ENCODE peak calls at places on chromosomes 11 and 22, in eight cellular contexts. V is GM10248, J is thoracic aorta, X is fibroblast of the aortic adventitia, K is body of pancreas, T is progenitor cell of endocrine pancreas, H is AG10803, U is GM23338. B is an unnamed sample.

GRCh38 chr11:5550440-5551095 is 2.2 kb upstream of the OR52H1 start:
- DNase-seq in V (no peak), J (no peak), X (peak; percentile 67), K (no peak), T (no peak), H (peak; percentile 65), U (no peak), B (no peak)

GRCh38 chr11:82701847-82702520 is 31.7 kb downstream of the FAM181B start:
- DNase-seq in V (peak; percentile 29), J (no peak), X (peak; percentile 45), K (no peak), T (peak; percentile 36), H (peak; percentile 17), U (peak; percentile 78), B (peak; percentile 62)

GRCh38 chr22:28222066-28222465 is 303.0 kb upstream of the PITPNB start:
- DNase-seq in V (peak; percentile 14), J (no peak), X (no peak), K (no peak), T (no peak), H (no peak), U (no peak), B (no peak)

GRCh38 chr22:42343551-42344081 is 73.2 kb upstream of the TCF20 start:
- DNase-seq in V (no peak), J (no peak), X (no peak), K (no peak), T (no peak), H (no peak), U (peak; percentile 76), B (peak; percentile 65)

GRCh38 chr11:56990702-56991101 is 2.0 kb downstream of the OR5AK2 start:
- DNase-seq in V (no peak), J (no peak), X (no peak), K (no peak), T (no peak), H (no peak), U (no peak), B (no peak)

GRCh38 chr11:120564573-120565301 is 53.2 kb downstream of the GRIK4 start:
- DNase-seq in V (peak; percentile 89), J (no peak), X (peak; percentile 9), K (peak; percentile 27), T (no peak), H (peak; percentile 41), U (peak; percentile 46), B (peak; percentile 73)

GRCh38 chr11:3095712-3096361 is 38.6 kb upstream of the CARS1 start:
- DNase-seq in V (no peak), J (no peak), X (peak; percentile 80), K (no peak), T (no peak), H (peak; percentile 68), U (no peak), B (no peak)

GRCh38 chr11:44608654-44609027 is 43.2 kb downstream of the CD82 start:
- DNase-seq in V (no peak), J (no peak), X (no peak), K (no peak), T (no peak), H (no peak), U (no peak), B (no peak)

GRCh38 chr11:78489184-78489583 is 71.6 kb upstream of the GAB2 start:
- DNase-seq in V (no peak), J (no peak), X (no peak), K (no peak), T (no peak), H (no peak), U (no peak), B (no peak)

GRCh38 chr11:67275606-67276409 is 9.5 kb downstream of the GRK2 start:
- DNase-seq in V (no peak), J (no peak), X (no peak), K (peak; percentile 13), T (no peak), H (no peak), U (no peak), B (peak; percentile 3)

GRCh38 chr22:23075050-23075449 is 4.7 kb downstream of the GNAZ start:
- DNase-seq in V (no peak), J (no peak), X (no peak), K (no peak), T (no peak), H (no peak), U (no peak), B (no peak)

GRCh38 chr22:39309881-39310714 is 9.3 kb downstream of the RPL3 start:
- DNase-seq in V (no peak), J (no peak), X (peak; percentile 33), K (no peak), T (no peak), H (peak; percentile 60), U (no peak), B (no peak)

GRCh38 chr22:47054231-47055072 is 292.0 kb downstream of the TBC1D22A start:
- DNase-seq in V (no peak), J (no peak), X (no peak), K (no peak), T (no peak), H (no peak), U (no peak), B (no peak)

GRCh38 chr11:23539556-23539955 is 679.3 kb upstream of the CCDC179 start:
- DNase-seq in V (no peak), J (no peak), X (no peak), K (no peak), T (no peak), H (peak; percentile 3), U (no peak), B (no peak)

GRCh38 chr11:109853156-109853776 is 239.9 kb upstream of the ZC3H12C start:
- DNase-seq in V (peak; percentile 27), J (no peak), X (peak; percentile 92), K (no peak), T (no peak), H (peak; percentile 81), U (peak; percentile 71), B (peak; percentile 3)

GRCh38 chr11:73236879-73237278 is 18.8 kb downstream of the P2RY2 start:
- DNase-seq in V (peak; percentile 79), J (no peak), X (peak; percentile 41), K (no peak), T (no peak), H (no peak), U (peak; percentile 86), B (peak; percentile 64)
- TF ChIP-seq CTCF in V (peak; percentile 83), J (peak; percentile 26), X (peak; percentile 58), K (peak; percentile 38), T (peak; percentile 57), H (peak; percentile 54), U (peak; percentile 86), B (peak; percentile 64)

GRCh38 chr11:79950172-79950571 is 509.3 kb upstream of the TENM4 start:
- DNase-seq in V (no peak), J (no peak), X (no peak), K (no peak), T (no peak), H (no peak), U (peak; percentile 37), B (no peak)
- TF ChIP-seq CTCF in V (no peak), J (no peak), X (no peak), K (no peak), T (no peak), H (no peak), U (peak; percentile 40), B (no peak)

DNA sequence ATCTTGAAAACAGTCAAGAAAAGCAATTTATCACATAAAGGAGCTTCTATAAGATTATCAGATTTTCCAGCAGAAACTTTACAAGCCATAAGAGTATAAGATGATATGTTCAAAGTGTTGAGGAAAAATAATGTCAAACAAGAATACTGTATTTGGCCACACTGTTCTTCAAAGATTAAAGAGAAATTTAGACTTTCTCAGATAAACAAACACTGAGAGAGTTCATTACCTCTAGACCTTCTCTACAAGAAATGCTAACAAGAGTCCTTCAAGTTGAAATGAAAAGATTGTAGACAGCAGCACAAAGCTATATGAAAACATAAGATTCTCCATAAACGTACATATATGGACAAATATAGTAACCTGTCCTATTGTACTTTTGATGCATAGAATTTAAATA is 8.0 kb upstream of the MTMR2 start:
- DNase-seq in V (no peak), J (no peak), X (no peak), K (no peak), T (no peak), H (no peak), U (no peak), B (no peak)
- TF ChIP-seq CTCF in V (no peak), J (no peak), X (no peak), K (no peak), T (no peak), H (no peak), U (no peak), B (no peak)

GRCh38 chr11:64870176-64870892 is 8.1 kb downstream of the EHD1 start:
- DNase-seq in V (no peak), J (no peak), X (peak; percentile 80), K (no peak), T (peak; percentile 40), H (peak; percentile 51), U (no peak), B (no peak)
- TF ChIP-seq CTCF in V (no peak), J (no peak), X (no peak), K (no peak), T (no peak), H (no peak), U (no peak), B (no peak)

GRCh38 chr22:35154937-35155387 is 89.0 kb downstream of the ISX start:
- DNase-seq in V (peak; percentile 65), J (no peak), X (peak; percentile 46), K (peak; percentile 54), T (peak; percentile 57), H (peak; percentile 42), U (peak; percentile 96), B (peak; percentile 72)

GRCh38 chr22:35160268-35160667 is 94.3 kb downstream of the ISX start:
- DNase-seq in V (no peak), J (no peak), X (no peak), K (no peak), T (no peak), H (no peak), U (no peak), B (no peak)

GRCh38 chr22:35152316-35152715 is 86.4 kb downstream of the ISX start:
- DNase-seq in V (no peak), J (no peak), X (no peak), K (no peak), T (no peak), H (no peak), U (peak; percentile 37), B (no peak)

GRCh38 chr22:35156945-35157344 is 91.0 kb downstream of the ISX start:
- DNase-seq in V (no peak), J (no peak), X (no peak), K (no peak), T (no peak), H (no peak), U (no peak), B (no peak)

GRCh38 chr22:35155403-35156025 is 89.6 kb downstream of the ISX start:
- DNase-seq in V (no peak), J (no peak), X (no peak), K (no peak), T (no peak), H (no peak), U (peak; percentile 69), B (no peak)
- TF ChIP-seq CTCF in V (no peak), J (no peak), X (no peak), K (no peak), T (no peak), H (no peak), U (peak; percentile 59), B (no peak)